ENCODE peak calls at places on chromosomes 7 and 10, in four cellular contexts. I is pancreas; M is activated CD4-positive, alpha-beta T cell treated with anti-CD3 and anti-CD28 coated beads, Interleukin-2, amount 50 U/mL, for 24 hours; B is stimulated activated CD4-positive, alpha-beta T cell treated with anti-CD3 and anti-CD28 coated beads, TNF-alpha, amount 100 ng/mL, for 1 hour. W is an unnamed sample.

GRCh38 chr10:125005312-125006187 is 63.6 kb downstream of the ZRANB1 start:
- DNase-seq in I (peak), M (no peak), B (no peak), W (no peak)

GRCh38 chr10:103584216-103585010 is 90.9 kb downstream of the NEURL1 start:
- DNase-seq in I (no peak), M (peak), B (peak), W (no peak)

GRCh38 chr10:67837519-67838314 is at the start of gene DNAJC12:
- DNase-seq in I (peak), M (no peak), B (no peak), W (no peak)

GRCh38 chr10:132730566-132730953 is 55.4 kb downstream of the NKX6-2 start:
- DNase-seq in B (no peak), M (no peak), I (no peak), W (no peak)

GRCh38 chr7:79459381-79459780 is 5.9 kb upstream of the MAGI2 start:
- DNase-seq in I (no peak), B (no peak), M (no peak), W (no peak)

GRCh38 chr10:93208717-93209464 is 135.2 kb downstream of the CYP26A1 start:
- DNase-seq in M (no peak), B (no peak), I (no peak), W (peak)

GRCh38 chr7:110307776-110308175 is 783.2 kb upstream of the LRRN3 start:
- DNase-seq in I (no peak), B (no peak), M (no peak), W (no peak)

GRCh38 chr7:111329367-111330234 is 232.7 kb downstream of the IMMP2L start:
- DNase-seq in M (no peak), I (no peak), B (no peak), W (no peak)

GRCh38 chr10:116278832-116279231 is 5.8 kb upstream of the GFRA1 start:
- DNase-seq in B (no peak), I (no peak), M (no peak), W (no peak)

GRCh38 chr10:1006573-1006972 is 18.3 kb downstream of the GTPBP4 start:
- DNase-seq in I (no peak), B (no peak), M (no peak), W (no peak)

GRCh38 chr7:114087674-114088539 is 169.1 kb upstream of the PPP1R3A start:
- DNase-seq in B (no peak), M (no peak), I (peak), W (no peak)

GRCh38 chr10:50866317-50866716 is 19.1 kb downstream of the A1CF start:
- DNase-seq in I (no peak), M (no peak), B (no peak), W (no peak)

GRCh38 chr10:112131996-112132395 is 51.6 kb downstream of the GPAM start:
- DNase-seq in I (no peak), M (no peak), B (no peak), W (no peak)

GRCh38 chr10:118569241-118569881 is 26.1 kb downstream of the PRLHR start:
- DNase-seq in B (no peak), I (no peak), M (no peak), W (peak)

GRCh38 chr7:91082854-91083495 is 181.3 kb upstream of the FZD1 start:
- DNase-seq in I (no peak), B (no peak), M (no peak), W (no peak)

GRCh38 chr10:61899045-61899444 is 2.5 kb upstream of the ARID5B start:
- DNase-seq in B (no peak), I (no peak), M (no peak), W (no peak)

GRCh38 chr10:101772017-101772894 is 3.7 kb downstream of the FGF8 start:
- DNase-seq in I (no peak), B (no peak), M (no peak), W (no peak)

GRCh38 chr10:23530079-23530478 is 91.2 kb downstream of the OTUD1 start:
- DNase-seq in M (no peak), I (no peak), B (no peak), W (no peak)

GRCh38 chr7:101542527-101543241 is 86.4 kb downstream of the MYL10 start:
- DNase-seq in I (peak), B (peak), M (peak), W (peak)

GRCh38 chr7:34087892-34088891 is 182.9 kb downstream of the BMPER start:
- DNase-seq in B (no peak), M (no peak), I (no peak), W (peak)

GRCh38 chr10:104301907-104302690 is 33.1 kb downstream of the GSTO2 start:
- DNase-seq in M (no peak), I (no peak), B (no peak), W (no peak)

GRCh38 chr7:98294798-98295382 is 13.4 kb downstream of the BRI3 start:
- DNase-seq in B (no peak), M (no peak), I (peak), W (peak)

GRCh38 chr10:60262647-60263126 is 127.0 kb downstream of the ANK3 start:
- DNase-seq in I (no peak), B (no peak), M (no peak), W (no peak)

GRCh38 chr7:100901921-100902332 is 6.2 kb upstream of the ACHE start:
- DNase-seq in B (no peak), I (no peak), M (no peak), W (no peak)

GRCh38 chr10:13636776-13637175 is 50.0 kb downstream of the PRPF18 start:
- DNase-seq in M (no peak), B (no peak), I (no peak), W (no peak)

GRCh38 chr7:38584443-38585210 is 46.5 kb downstream of the AMPH start:
- DNase-seq in B (no peak), M (no peak), I (peak), W (peak)

GRCh38 chr10:52110576-52110975 is 203.5 kb upstream of the DKK1 start:
- DNase-seq in B (no peak), M (no peak), I (no peak), W (no peak)

W was measured in MG63.